ENCODE peak calls at places on chromosomes 6 and 20, in five cellular contexts. J, Y, L, O and E are unnamed samples.

GRCh38 chr20:9374068-9374467 is 140.3 kb upstream of the LAMP5 start:
- DNase-seq in J (no peak), O (no peak), L (no peak), Y (no peak), E (no peak)

GRCh38 chr6:14616611-14617010 is 499.0 kb downstream of the CD83 start:
- DNase-seq in O (no peak), J (no peak), Y (no peak), L (no peak), E (no peak)

GRCh38 chr6:43276180-43277082 is 21.6 kb upstream of the SLC22A7 start:
- DNase-seq in O (no peak), L (no peak), J (no peak), Y (no peak), E (no peak)

GRCh38 chr20:48025061-48025515 is 239.8 kb upstream of the SULF2 start:
- DNase-seq in Y (peak), J (no peak), O (peak), L (peak), E (no peak)

GRCh38 chr6:286681-287499 is 5.4 kb upstream of the DUSP22 start:
- DNase-seq in O (no peak), J (peak), L (no peak), Y (no peak), E (no peak)

GRCh38 chr6:44251576-44252524 is 4.9 kb downstream of the HSP90AB1 start:
- DNase-seq in O (no peak), L (no peak), J (no peak), Y (no peak), E (no peak)

GRCh38 chr6:37137201-37137880 is 32.6 kb upstream of the PIM1 start:
- DNase-seq in J (no peak), Y (no peak), L (no peak), O (no peak), E (no peak)

GRCh38 chr6:133804263-133804662 is 84.7 kb upstream of the TCF21 start:
- DNase-seq in L (peak), O (peak), Y (no peak), J (no peak), E (no peak)

GRCh38 chr6:29872791-29873190 is 45.2 kb downstream of the HLA-G start:
- DNase-seq in L (no peak), Y (no peak), J (no peak), O (no peak), E (no peak)

GRCh38 chr6:39777218-39777617 is 15.0 kb upstream of the DAAM2 start:
- DNase-seq in J (no peak), L (no peak), O (no peak), Y (no peak), E (no peak)

GRCh38 chr6:69958978-69959377 is 92.6 kb downstream of the COL19A1 start:
- DNase-seq in Y (no peak), L (no peak), O (no peak), J (no peak), E (no peak)

GRCh38 chr6:140082867-140083297 is 708.4 kb upstream of the CITED2 start:
- DNase-seq in O (no peak), J (no peak), Y (no peak), L (no peak), E (no peak)

GRCh38 chr6:37878150-37878710 is 58.7 kb downstream of the ZFAND3 start:
- DNase-seq in L (no peak), J (no peak), Y (no peak), O (no peak), E (no peak)

GRCh38 chr6:14743465-14744211 is 502.2 kb upstream of the JARID2 start:
- DNase-seq in J (no peak), O (peak), L (peak), Y (peak), E (peak)

GRCh38 chr6:122801397-122801796 is 12.3 kb downstream of the SMPDL3A start:
- DNase-seq in Y (no peak), J (no peak), L (no peak), O (no peak), E (no peak)

GRCh38 chr20:8583209-8584106 is 451.4 kb downstream of the PLCB1 start:
- DNase-seq in O (no peak), L (no peak), J (no peak), Y (no peak), E (no peak)

GRCh38 chr6:18241208-18241836 is 23.0 kb downstream of the DEK start:
- DNase-seq in L (no peak), J (no peak), Y (no peak), O (no peak), E (no peak)

GRCh38 chr6:127933852-127934840 is 33.3 kb upstream of the THEMIS start:
- DNase-seq in Y (no peak), J (no peak), O (no peak), L (no peak), E (no peak)

GRCh38 chr6:47680056-47680455 is 18.3 kb upstream of the ADGRF4 start:
- DNase-seq in Y (no peak), L (no peak), J (no peak), O (no peak), E (no peak)

GRCh38 chr20:62860924-62861691 is 514 bp downstream of the TCFL5 start:
- DNase-seq in J (no peak), O (no peak), L (no peak), Y (no peak), E (no peak)

GRCh38 chr20:49052334-49052733 is 6.2 kb downstream of the CSE1L start:
- DNase-seq in Y (no peak), J (no peak), O (no peak), L (no peak), E (no peak)

GRCh38 chr6:10248378-10248843 is 166.5 kb downstream of the TFAP2A start:
- DNase-seq in O (no peak), L (no peak), J (no peak), Y (no peak), E (no peak)

GRCh38 chr20:53750827-53751393 is 157.3 kb upstream of the ZNF217 start:
- DNase-seq in L (no peak), Y (no peak), O (no peak), J (no peak), E (no peak)

GRCh38 chr6:67129780-67130179 is 1422.8 kb upstream of the EYS start:
- DNase-seq in J (no peak), L (no peak), O (no peak), Y (no peak), E (no peak)

GRCh38 chr20:47854687-47855212 is 69.5 kb upstream of the SULF2 start:
- DNase-seq in Y (no peak), L (no peak), O (no peak), J (no peak), E (no peak)

GRCh38 chr6:118611334-118611733 is 40.1 kb downstream of the CEP85L start:
- DNase-seq in Y (no peak), J (no peak), L (no peak), O (no peak), E (no peak)

GRCh38 chr20:21941941-21942805 is 236.7 kb downstream of the PAX1 start:
- DNase-seq in O (no peak), L (no peak), J (no peak), Y (no peak), E (no peak)

GRCh38 chr6:155448823-155449789 is 6.5 kb downstream of the NOX3 start:
- DNase-seq in J (no peak), Y (no peak), O (no peak), L (no peak), E (no peak)

GRCh38 chr6:91135406-91135805 is 548.5 kb upstream of the MAP3K7 start:
- DNase-seq in L (no peak), J (no peak), Y (no peak), O (no peak), E (no peak)

GRCh38 chr6:75201901-75202672 is 3.8 kb downstream of the COL12A1 start:
- DNase-seq in L (peak), Y (peak), O (peak), J (no peak), E (no peak)
- TF ChIP-seq CTCF in L (no peak), Y (no peak), O (no peak), J (no peak), E (no peak)

DNA sequence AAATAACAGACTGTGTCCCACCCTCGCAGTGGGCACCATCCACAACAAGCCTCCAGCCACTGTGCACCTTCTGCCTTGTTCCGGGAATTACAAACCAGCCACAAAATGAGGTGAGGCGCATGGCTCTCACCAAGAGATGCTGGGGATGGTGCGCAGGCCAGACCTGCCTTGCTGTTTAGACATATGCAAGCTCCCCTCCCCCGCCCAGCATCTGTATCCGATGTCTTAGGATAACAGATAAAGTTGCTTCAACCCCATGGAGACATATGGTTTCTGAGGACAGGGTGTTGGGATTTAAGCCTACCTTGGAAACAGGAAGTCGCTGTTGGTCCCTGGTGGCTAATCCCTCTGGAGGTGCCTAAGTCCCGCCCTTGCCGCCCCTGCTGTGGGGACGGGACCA is 50.4 kb upstream of the MPC1 start:
- DNase-seq in L (no peak), J (no peak), Y (no peak), O (no peak), E (no peak)
- TF ChIP-seq CTCF in L (no peak), J (no peak), Y (no peak), O (no peak), E (no peak)

GRCh38 chr6:3394671-3395070 is 62.2 kb downstream of the SLC22A23 start:
- DNase-seq in J (no peak), L (no peak), O (no peak), Y (no peak), E (no peak)
- TF ChIP-seq CTCF in J (no peak), L (no peak), O (no peak), Y (no peak), E (no peak)

GRCh38 chr6:5034736-5035135 is 30.9 kb upstream of the RPP40 start:
- DNase-seq in O (no peak), J (no peak), L (no peak), Y (no peak), E (no peak)

GRCh38 chr6:5031150-5031549 is 27.3 kb upstream of the RPP40 start:
- DNase-seq in L (no peak), J (no peak), O (no peak), Y (no peak), E (no peak)

GRCh38 chr6:5034328-5034727 is 30.5 kb upstream of the RPP40 start:
- DNase-seq in J (no peak), Y (no peak), O (no peak), L (no peak), E (peak)

GRCh38 chr6:5030596-5031136 is 26.8 kb upstream of the RPP40 start:
- DNase-seq in J (peak), L (peak), O (peak), Y (peak), E (peak)

DNA sequence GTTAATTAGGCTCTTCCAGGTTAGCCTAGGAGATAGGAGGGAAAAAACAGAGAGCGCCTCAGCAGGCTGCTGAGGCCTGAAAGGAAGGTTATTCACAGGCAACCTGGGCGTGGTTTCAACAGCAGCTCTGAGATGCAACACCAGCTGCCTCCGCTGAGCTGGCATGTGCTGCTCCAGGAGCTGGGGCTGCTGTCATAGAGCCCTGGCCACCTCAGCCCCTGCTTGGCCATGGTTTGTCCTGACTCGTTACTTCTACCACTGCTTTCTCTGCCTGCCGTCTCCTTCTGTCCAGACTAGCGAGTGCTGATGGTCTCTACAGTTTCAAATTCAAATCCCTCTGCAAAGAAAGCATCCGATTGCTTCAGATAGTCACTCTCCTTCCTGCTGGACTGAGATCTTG is 32.5 kb upstream of the RPP40 start:
- DNase-seq in J (no peak), O (no peak), L (no peak), Y (no peak), E (no peak)
- TF ChIP-seq CTCF in J (no peak), O (no peak), L (no peak), Y (no peak), E (no peak)